ENCODE peak calls at places on chromosomes 13 and 19, in nine cellular contexts. One of them, this sample, is unnamed.
A peak's percentile ranks its signal among the peaks of the same experiment; 100 is the strongest.

GRCh38 chr19:37975071-37975470 is 68.1 kb downstream of the SIPA1L3 start:
- DNase-seq in brain microvascular endothelial cell: no peak
- DNase-seq in A673: no peak
- DNase-seq in stomach: no peak
- DNase-seq in fibroblast of lung: no peak
- DNase-seq in AG10803: no peak
- DNase-seq in mammary epithelial cell: no peak
- DNase-seq in fibroblast of pulmonary artery: no peak
- DNase-seq in WERI-Rb-1: no peak
- DNase-seq in this sample: no peak

GRCh38 chr19:35037716-35038622 is 3.6 kb upstream of the HPN start:
- DNase-seq in AG10803: peak; percentile 56
- DNase-seq in WERI-Rb-1: peak; percentile 71
- DNase-seq in brain microvascular endothelial cell: no peak
- DNase-seq in fibroblast of pulmonary artery: peak; percentile 59
- DNase-seq in fibroblast of lung: no peak
- DNase-seq in mammary epithelial cell: no peak
- DNase-seq in A673: no peak
- DNase-seq in stomach: no peak
- DNase-seq in this sample: no peak

GRCh38 chr19:51702103-51702753 is 9.1 kb downstream of the SPACA6 start:
- DNase-seq in AG10803: peak; percentile 74
- DNase-seq in fibroblast of lung: peak; percentile 39
- DNase-seq in A673: peak; percentile 41
- DNase-seq in brain microvascular endothelial cell: no peak
- DNase-seq in mammary epithelial cell: peak; percentile 63
- DNase-seq in WERI-Rb-1: no peak
- DNase-seq in stomach: peak; percentile 92
- DNase-seq in fibroblast of pulmonary artery: peak; percentile 58
- DNase-seq in this sample: peak; percentile 55

GRCh38 chr19:47863514-47863936 is 4.5 kb downstream of the TPRX2 start:
- DNase-seq in fibroblast of lung: peak; percentile 47
- DNase-seq in A673: peak; percentile 86
- DNase-seq in fibroblast of pulmonary artery: peak; percentile 69
- DNase-seq in stomach: peak; percentile 83
- DNase-seq in mammary epithelial cell: peak; percentile 45
- DNase-seq in WERI-Rb-1: peak; percentile 99
- DNase-seq in brain microvascular endothelial cell: peak; percentile 65
- DNase-seq in AG10803: peak; percentile 56
- DNase-seq in this sample: peak; percentile 53

GRCh38 chr13:82447452-82448030 is 1434.7 kb downstream of the SLITRK1 start:
- DNase-seq in AG10803: no peak
- DNase-seq in stomach: no peak
- DNase-seq in mammary epithelial cell: no peak
- DNase-seq in brain microvascular endothelial cell: no peak
- DNase-seq in WERI-Rb-1: no peak
- DNase-seq in A673: no peak
- DNase-seq in fibroblast of pulmonary artery: no peak
- DNase-seq in fibroblast of lung: no peak
- DNase-seq in this sample: no peak

GRCh38 chr19:2168619-2169424 is 5.1 kb downstream of the DOT1L start:
- DNase-seq in A673: no peak
- DNase-seq in fibroblast of pulmonary artery: peak; percentile 97
- DNase-seq in mammary epithelial cell: peak; percentile 98
- DNase-seq in brain microvascular endothelial cell: peak; percentile 98
- DNase-seq in AG10803: peak; percentile 98
- DNase-seq in WERI-Rb-1: peak; percentile 87
- DNase-seq in stomach: peak; percentile 96
- DNase-seq in fibroblast of lung: peak; percentile 99
- DNase-seq in this sample: peak; percentile 99

GRCh38 chr19:17103177-17103576 is 27.6 kb downstream of the MYO9B start:
- DNase-seq in brain microvascular endothelial cell: peak; percentile 45
- DNase-seq in stomach: peak; percentile 34
- DNase-seq in AG10803: no peak
- DNase-seq in mammary epithelial cell: peak; percentile 26
- DNase-seq in fibroblast of pulmonary artery: peak; percentile 60
- DNase-seq in fibroblast of lung: no peak
- DNase-seq in A673: peak; percentile 62
- DNase-seq in WERI-Rb-1: peak; percentile 49
- DNase-seq in this sample: peak; percentile 39

GRCh38 chr13:93776936-93777335 is 550.3 kb downstream of the GPC6 start:
- DNase-seq in mammary epithelial cell: no peak
- DNase-seq in A673: no peak
- DNase-seq in AG10803: peak; percentile 85
- DNase-seq in fibroblast of pulmonary artery: peak; percentile 53
- DNase-seq in brain microvascular endothelial cell: peak; percentile 30
- DNase-seq in WERI-Rb-1: no peak
- DNase-seq in fibroblast of lung: peak; percentile 90
- DNase-seq in stomach: no peak
- DNase-seq in this sample: peak; percentile 58

GRCh38 chr13:109707044-109707794 is 79.2 kb downstream of the IRS2 start:
- DNase-seq in fibroblast of pulmonary artery: no peak
- DNase-seq in fibroblast of lung: no peak
- DNase-seq in brain microvascular endothelial cell: no peak
- DNase-seq in mammary epithelial cell: no peak
- DNase-seq in stomach: no peak
- DNase-seq in WERI-Rb-1: peak; percentile 38
- DNase-seq in A673: peak; percentile 54
- DNase-seq in AG10803: no peak
- DNase-seq in this sample: no peak

GRCh38 chr19:33514885-33515485 is 6.6 kb downstream of the PEPD start:
- DNase-seq in mammary epithelial cell: no peak
- DNase-seq in WERI-Rb-1: no peak
- DNase-seq in fibroblast of lung: peak; percentile 27
- DNase-seq in fibroblast of pulmonary artery: no peak
- DNase-seq in A673: no peak
- DNase-seq in AG10803: peak; percentile 51
- DNase-seq in brain microvascular endothelial cell: peak; percentile 25
- DNase-seq in stomach: no peak
- DNase-seq in this sample: no peak

GRCh38 chr19:39277598-39277997 is 9.4 kb downstream of the IFNL2 start:
- DNase-seq in brain microvascular endothelial cell: peak; percentile 3
- DNase-seq in A673: no peak
- DNase-seq in mammary epithelial cell: no peak
- DNase-seq in fibroblast of lung: no peak
- DNase-seq in stomach: no peak
- DNase-seq in AG10803: no peak
- DNase-seq in WERI-Rb-1: no peak
- DNase-seq in fibroblast of pulmonary artery: peak; percentile 18
- DNase-seq in this sample: no peak

GRCh38 chr19:17626456-17626855 is 61.7 kb downstream of the UNC13A start:
- DNase-seq in AG10803: no peak
- DNase-seq in WERI-Rb-1: no peak
- DNase-seq in brain microvascular endothelial cell: no peak
- DNase-seq in fibroblast of lung: no peak
- DNase-seq in fibroblast of pulmonary artery: no peak
- DNase-seq in stomach: no peak
- DNase-seq in mammary epithelial cell: no peak
- DNase-seq in A673: no peak
- DNase-seq in this sample: no peak

GRCh38 chr19:33664744-33665143 is 43.0 kb downstream of the CHST8 start:
- DNase-seq in stomach: no peak
- DNase-seq in brain microvascular endothelial cell: no peak
- DNase-seq in fibroblast of lung: no peak
- DNase-seq in mammary epithelial cell: no peak
- DNase-seq in A673: no peak
- DNase-seq in AG10803: no peak
- DNase-seq in fibroblast of pulmonary artery: no peak
- DNase-seq in WERI-Rb-1: no peak
- DNase-seq in this sample: no peak

GRCh38 chr13:59774511-59774911 is 389.2 kb downstream of the DIAPH3 start:
- DNase-seq in AG10803: peak; percentile 88
- DNase-seq in mammary epithelial cell: peak; percentile 54
- DNase-seq in brain microvascular endothelial cell: peak; percentile 86
- DNase-seq in A673: peak; percentile 78
- DNase-seq in stomach: no peak
- DNase-seq in WERI-Rb-1: no peak
- DNase-seq in fibroblast of lung: peak; percentile 82
- DNase-seq in fibroblast of pulmonary artery: peak; percentile 63
- DNase-seq in this sample: peak; percentile 78

GRCh38 chr13:51801631-51802099 is 2.3 kb downstream of the DHRS12 start:
- DNase-seq in fibroblast of pulmonary artery: no peak
- DNase-seq in AG10803: peak; percentile 29
- DNase-seq in fibroblast of lung: no peak
- DNase-seq in WERI-Rb-1: no peak
- DNase-seq in mammary epithelial cell: peak; percentile 19
- DNase-seq in stomach: peak; percentile 92
- DNase-seq in A673: peak; percentile 51
- DNase-seq in brain microvascular endothelial cell: no peak
- DNase-seq in this sample: no peak

GRCh38 chr13:102517959-102518358 is 78.8 kb upstream of the TPP2 start:
- DNase-seq in brain microvascular endothelial cell: no peak
- DNase-seq in WERI-Rb-1: no peak
- DNase-seq in mammary epithelial cell: peak; percentile 2
- DNase-seq in fibroblast of lung: no peak
- DNase-seq in stomach: no peak
- DNase-seq in fibroblast of pulmonary artery: no peak
- DNase-seq in A673: no peak
- DNase-seq in AG10803: no peak
- DNase-seq in this sample: no peak

GRCh38 chr13:50451609-50452008 is 391.9 kb downstream of the DLEU7 start:
- DNase-seq in stomach: no peak
- DNase-seq in mammary epithelial cell: no peak
- DNase-seq in fibroblast of lung: no peak
- DNase-seq in brain microvascular endothelial cell: no peak
- DNase-seq in WERI-Rb-1: no peak
- DNase-seq in fibroblast of pulmonary artery: no peak
- DNase-seq in A673: no peak
- DNase-seq in AG10803: peak; percentile 15
- DNase-seq in this sample: no peak

GRCh38 chr19:36152061-36152885 is at the start of gene COX7A1:
- DNase-seq in mammary epithelial cell: no peak
- DNase-seq in WERI-Rb-1: no peak
- DNase-seq in stomach: no peak
- DNase-seq in AG10803: peak; percentile 59
- DNase-seq in A673: no peak
- DNase-seq in fibroblast of lung: no peak
- DNase-seq in brain microvascular endothelial cell: peak; percentile 38
- DNase-seq in fibroblast of pulmonary artery: peak; percentile 68
- DNase-seq in this sample: peak; percentile 18

GRCh38 chr19:50549927-50550593 is 18.2 kb downstream of the LRRC4B start:
- DNase-seq in A673: no peak
- DNase-seq in AG10803: no peak
- DNase-seq in brain microvascular endothelial cell: no peak
- DNase-seq in fibroblast of lung: no peak
- DNase-seq in WERI-Rb-1: no peak
- DNase-seq in stomach: no peak
- DNase-seq in mammary epithelial cell: no peak
- DNase-seq in fibroblast of pulmonary artery: peak; percentile 11
- DNase-seq in this sample: no peak
- H3K4me3 ChIP-seq in A673: no peak overlapping the region
- H3K4me3 ChIP-seq in AG10803: no peak overlapping the region
- H3K4me3 ChIP-seq in brain microvascular endothelial cell: no peak overlapping the region
- H3K4me3 ChIP-seq in fibroblast of lung: no peak overlapping the region
- H3K4me3 ChIP-seq in WERI-Rb-1: no peak overlapping the region
- H3K4me3 ChIP-seq in stomach: no peak overlapping the region
- H3K4me3 ChIP-seq in mammary epithelial cell: no peak overlapping the region
- H3K4me3 ChIP-seq in fibroblast of pulmonary artery: no peak overlapping the region
- H3K4me3 ChIP-seq in this sample: no peak overlapping the region

DNA sequence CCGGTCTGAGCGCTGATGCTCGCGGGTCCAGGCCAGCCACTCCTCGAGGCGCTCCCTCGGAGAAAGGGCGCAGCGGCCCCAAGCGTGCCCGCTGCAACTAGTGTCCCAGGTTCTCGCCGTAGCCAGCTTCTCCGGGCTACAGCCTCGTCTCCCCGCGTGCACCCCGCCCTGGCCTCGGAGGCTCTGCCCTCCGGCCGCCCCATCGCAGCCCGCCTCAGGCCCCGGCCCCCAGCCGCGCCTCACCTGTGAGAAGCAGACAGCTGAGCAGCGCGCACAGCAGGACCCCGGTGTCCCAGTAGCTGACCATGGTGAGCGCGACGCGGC is 429 bp downstream of the FLT1 start:
- DNase-seq in brain microvascular endothelial cell: no peak
- DNase-seq in fibroblast of lung: no peak
- DNase-seq in A673: peak; percentile 27
- DNase-seq in fibroblast of pulmonary artery: peak; percentile 37
- DNase-seq in WERI-Rb-1: peak; percentile 56
- DNase-seq in stomach: no peak
- DNase-seq in mammary epithelial cell: peak; percentile 19
- DNase-seq in AG10803: no peak
- DNase-seq in this sample: no peak
- TF ChIP-seq CTCF in brain microvascular endothelial cell: no peak
- TF ChIP-seq CTCF in fibroblast of lung: no peak
- TF ChIP-seq CTCF in A673: no peak
- TF ChIP-seq CTCF in fibroblast of pulmonary artery: no peak
- TF ChIP-seq CTCF in WERI-Rb-1: no peak
- TF ChIP-seq CTCF in stomach: no peak
- TF ChIP-seq CTCF in mammary epithelial cell: no peak
- TF ChIP-seq CTCF in AG10803: no peak
- TF ChIP-seq CTCF in this sample: no peak

GRCh38 chr19:55133639-55134444 is 15.2 kb downstream of the TNNT1 start:
- DNase-seq in mammary epithelial cell: no peak
- DNase-seq in brain microvascular endothelial cell: no peak
- DNase-seq in AG10803: no peak
- DNase-seq in WERI-Rb-1: peak; percentile 65
- DNase-seq in A673: no peak
- DNase-seq in stomach: no peak
- DNase-seq in fibroblast of lung: no peak
- DNase-seq in fibroblast of pulmonary artery: no peak
- DNase-seq in this sample: no peak
- H3K4me3 ChIP-seq in mammary epithelial cell: no peak overlapping the region
- H3K4me3 ChIP-seq in brain microvascular endothelial cell: no peak overlapping the region
- H3K4me3 ChIP-seq in AG10803: no peak overlapping the region
- H3K4me3 ChIP-seq in WERI-Rb-1: no peak overlapping the region
- H3K4me3 ChIP-seq in A673: no peak overlapping the region
- H3K4me3 ChIP-seq in stomach: no peak overlapping the region
- H3K4me3 ChIP-seq in fibroblast of lung: no peak overlapping the region
- H3K4me3 ChIP-seq in fibroblast of pulmonary artery: no peak overlapping the region
- H3K4me3 ChIP-seq in this sample: no peak overlapping the region

GRCh38 chr19:41244117-41244516 is 20.1 kb upstream of the HNRNPUL1 start:
- DNase-seq in mammary epithelial cell: no peak
- DNase-seq in stomach: no peak
- DNase-seq in fibroblast of lung: no peak
- DNase-seq in WERI-Rb-1: no peak
- DNase-seq in A673: no peak
- DNase-seq in fibroblast of pulmonary artery: no peak
- DNase-seq in brain microvascular endothelial cell: no peak
- DNase-seq in AG10803: no peak
- DNase-seq in this sample: no peak

GRCh38 chr19:41239961-41240574 is 21.0 kb downstream of the AXL start:
- DNase-seq in mammary epithelial cell: no peak
- DNase-seq in fibroblast of pulmonary artery: no peak
- DNase-seq in fibroblast of lung: no peak
- DNase-seq in WERI-Rb-1: no peak
- DNase-seq in A673: no peak
- DNase-seq in stomach: no peak
- DNase-seq in AG10803: no peak
- DNase-seq in brain microvascular endothelial cell: no peak
- DNase-seq in this sample: no peak

GRCh38 chr19:41239363-41239762 is 20.3 kb downstream of the AXL start:
- DNase-seq in fibroblast of pulmonary artery: no peak
- DNase-seq in A673: no peak
- DNase-seq in fibroblast of lung: no peak
- DNase-seq in mammary epithelial cell: no peak
- DNase-seq in WERI-Rb-1: no peak
- DNase-seq in AG10803: no peak
- DNase-seq in brain microvascular endothelial cell: no peak
- DNase-seq in stomach: no peak
- DNase-seq in this sample: no peak

GRCh38 chr19:41238244-41238643 is 19.2 kb downstream of the AXL start:
- DNase-seq in A673: no peak
- DNase-seq in mammary epithelial cell: no peak
- DNase-seq in brain microvascular endothelial cell: no peak
- DNase-seq in WERI-Rb-1: no peak
- DNase-seq in fibroblast of pulmonary artery: no peak
- DNase-seq in fibroblast of lung: no peak
- DNase-seq in stomach: no peak
- DNase-seq in AG10803: no peak
- DNase-seq in this sample: no peak

GRCh38 chr19:41241859-41242258 is 22.3 kb upstream of the HNRNPUL1 start:
- DNase-seq in fibroblast of lung: no peak
- DNase-seq in mammary epithelial cell: no peak
- DNase-seq in AG10803: no peak
- DNase-seq in stomach: no peak
- DNase-seq in A673: no peak
- DNase-seq in WERI-Rb-1: no peak
- DNase-seq in brain microvascular endothelial cell: no peak
- DNase-seq in fibroblast of pulmonary artery: no peak
- DNase-seq in this sample: no peak
- TF ChIP-seq CTCF in fibroblast of lung: no peak
- TF ChIP-seq CTCF in mammary epithelial cell: no peak
- TF ChIP-seq CTCF in AG10803: no peak
- TF ChIP-seq CTCF in stomach: no peak
- TF ChIP-seq CTCF in A673: no peak
- TF ChIP-seq CTCF in WERI-Rb-1: no peak
- TF ChIP-seq CTCF in brain microvascular endothelial cell: no peak
- TF ChIP-seq CTCF in fibroblast of pulmonary artery: no peak
- TF ChIP-seq CTCF in this sample: no peak